ENCODE peak calls at places on chromosomes 3 and 15, in five cellular contexts. Y, M, F, J and U are unnamed samples.
A peak's percentile ranks its signal among the peaks of the same experiment; 100 is the strongest.

GRCh38 chr3:194852345-194852744 is 166.7 kb downstream of the FAM43A start:
- DNase-seq in Y (no peak), J (no peak), M (no peak), F (no peak), U (no peak)

GRCh38 chr3:194761384-194761783 is 75.7 kb downstream of the FAM43A start:
- DNase-seq in M (no peak), J (no peak), F (no peak), Y (no peak), U (no peak)

GRCh38 chr3:184238246-184238818 is 8.9 kb downstream of the VWA5B2 start:
- DNase-seq in M (no peak), Y (no peak), F (no peak), J (no peak), U (no peak)

GRCh38 chr3:195563317-195563716 is 20.2 kb upstream of the PPP1R2 start:
- DNase-seq in J (no peak), F (no peak), Y (no peak), M (no peak), U (no peak)

GRCh38 chr3:128237348-128238099 is 84.2 kb downstream of the EEFSEC start:
- DNase-seq in Y (no peak), J (no peak), M (no peak), F (no peak), U (no peak)

GRCh38 chr3:36866358-36866757 is 78.5 kb downstream of the TRANK1 start:
- DNase-seq in J (no peak), F (no peak), Y (no peak), M (peak; percentile 16), U (no peak)

GRCh38 chr3:127560051-127560787 is 30.3 kb downstream of the TPRA1 start:
- DNase-seq in Y (no peak), J (no peak), M (no peak), F (no peak), U (no peak)

GRCh38 chr15:52728899-52729298 is 49.7 kb upstream of the ATOSA start:
- DNase-seq in Y (no peak), J (no peak), F (no peak), M (peak; percentile 58), U (no peak)

GRCh38 chr15:57509121-57509520 is 82.6 kb upstream of the MYZAP start:
- DNase-seq in M (no peak), J (no peak), F (no peak), Y (no peak), U (peak; percentile 67)

GRCh38 chr3:35679409-35680080 is 40.2 kb downstream of the ARPP21 start:
- DNase-seq in J (no peak), F (no peak), M (no peak), Y (no peak), U (no peak)

GRCh38 chr3:157837341-157837740 is 268.9 kb downstream of the SHOX2 start:
- DNase-seq in M (no peak), J (no peak), F (no peak), Y (no peak), U (no peak)

GRCh38 chr3:15064299-15064834 is 748 bp downstream of the MRPS25 start:
- DNase-seq in Y (no peak), F (no peak), J (no peak), M (no peak), U (no peak)

GRCh38 chr3:197444793-197445403 is 110.9 kb downstream of the BDH1 start:
- DNase-seq in F (no peak), J (no peak), Y (no peak), M (no peak), U (no peak)

GRCh38 chr3:100169186-100169585 is 54.9 kb upstream of the FILIP1L start:
- DNase-seq in Y (no peak), M (no peak), F (no peak), J (no peak), U (no peak)

GRCh38 chr3:193971268-193971751 is 164.6 kb upstream of the HES1 start:
- DNase-seq in F (no peak), M (no peak), Y (no peak), J (no peak), U (no peak)

GRCh38 chr3:123552095-123552714 is 32.6 kb downstream of the HACD2 start:
- DNase-seq in J (no peak), M (no peak), Y (no peak), F (no peak), U (no peak)